ENCODE peak calls at places on chromosomes 7 and 10, in five cellular contexts. One of them, this sample, is unnamed.

GRCh38 chr7:106345421-106346166 is 60.8 kb upstream of the NAMPT start:
- DNase-seq in pancreas: no peak
- DNase-seq in esophagus squamous epithelium: no peak
- DNase-seq in PC-9: no peak
- DNase-seq in GM23338: no peak
- DNase-seq in this sample: no peak

GRCh38 chr7:127620406-127621233 is 2.7 kb upstream of the PAX4 start:
- DNase-seq in GM23338: peak; percentile 80
- DNase-seq in pancreas: no peak
- DNase-seq in esophagus squamous epithelium: no peak
- DNase-seq in PC-9: no peak
- DNase-seq in this sample: no peak

GRCh38 chr7:143248781-143249354 is 14.4 kb upstream of the GSTK1 start:
- DNase-seq in GM23338: no peak
- DNase-seq in pancreas: no peak
- DNase-seq in PC-9: peak; percentile 91
- DNase-seq in esophagus squamous epithelium: no peak
- DNase-seq in this sample: no peak

GRCh38 chr10:117136391-117136975 is 1.6 kb downstream of the VAX1 start:
- DNase-seq in esophagus squamous epithelium: no peak
- DNase-seq in GM23338: peak; percentile 36
- DNase-seq in PC-9: no peak
- DNase-seq in pancreas: no peak
- DNase-seq in this sample: no peak

GRCh38 chr10:117005454-117006055 is 568 bp upstream of the SHTN1 start:
- DNase-seq in esophagus squamous epithelium: no peak
- DNase-seq in GM23338: peak; percentile 77
- DNase-seq in PC-9: peak; percentile 24
- DNase-seq in pancreas: no peak
- DNase-seq in this sample: no peak

GRCh38 chr7:28296571-28297483 is 115.5 kb upstream of the CREB5 start:
- DNase-seq in pancreas: no peak
- DNase-seq in esophagus squamous epithelium: no peak
- DNase-seq in GM23338: peak; percentile 88
- DNase-seq in PC-9: peak; percentile 6
- DNase-seq in this sample: no peak

GRCh38 chr7:18638594-18639452 is 143.3 kb downstream of the HDAC9 start:
- DNase-seq in GM23338: no peak
- DNase-seq in pancreas: no peak
- DNase-seq in esophagus squamous epithelium: no peak
- DNase-seq in PC-9: no peak
- DNase-seq in this sample: no peak

GRCh38 chr10:22294694-22295093 is 21.5 kb upstream of the COMMD3 start:
- DNase-seq in esophagus squamous epithelium: no peak
- DNase-seq in GM23338: no peak
- DNase-seq in PC-9: no peak
- DNase-seq in pancreas: no peak
- DNase-seq in this sample: no peak

GRCh38 chr7:151008511-151009323 is 15.6 kb downstream of the ATG9B start:
- DNase-seq in GM23338: peak; percentile 91
- DNase-seq in PC-9: no peak
- DNase-seq in pancreas: peak; percentile 75
- DNase-seq in esophagus squamous epithelium: no peak
- DNase-seq in this sample: peak; percentile 71

GRCh38 chr7:44565097-44565794 is 8.5 kb downstream of the DDX56 start:
- DNase-seq in GM23338: peak; percentile 76
- DNase-seq in esophagus squamous epithelium: no peak
- DNase-seq in pancreas: peak; percentile 78
- DNase-seq in PC-9: peak; percentile 78
- DNase-seq in this sample: peak; percentile 87

GRCh38 chr10:119103687-119104652 is at the start of gene DENND10:
- DNase-seq in esophagus squamous epithelium: peak; percentile 52
- DNase-seq in pancreas: peak; percentile 78
- DNase-seq in GM23338: peak; percentile 85
- DNase-seq in PC-9: peak; percentile 56
- DNase-seq in this sample: peak; percentile 82

GRCh38 chr7:53661645-53662217 is 626.3 kb downstream of the POM121L12 start:
- DNase-seq in PC-9: no peak
- DNase-seq in GM23338: no peak
- DNase-seq in esophagus squamous epithelium: no peak
- DNase-seq in pancreas: no peak
- DNase-seq in this sample: no peak

GRCh38 chr7:118053353-118053752 is 130.6 kb upstream of the LSM8 start:
- DNase-seq in PC-9: no peak
- DNase-seq in pancreas: no peak
- DNase-seq in GM23338: no peak
- DNase-seq in esophagus squamous epithelium: no peak
- DNase-seq in this sample: no peak

GRCh38 chr7:151382079-151382885 is 27.6 kb downstream of the WDR86 start:
- DNase-seq in GM23338: peak; percentile 56
- DNase-seq in pancreas: no peak
- DNase-seq in PC-9: no peak
- DNase-seq in esophagus squamous epithelium: no peak
- DNase-seq in this sample: no peak

GRCh38 chr7:83546586-83546985 is 102.4 kb downstream of the SEMA3E start:
- DNase-seq in pancreas: no peak
- DNase-seq in PC-9: no peak
- DNase-seq in esophagus squamous epithelium: no peak
- DNase-seq in GM23338: no peak
- DNase-seq in this sample: no peak

GRCh38 chr10:46048152-46048551 is 2.1 kb upstream of the MSMB start:
- DNase-seq in esophagus squamous epithelium: no peak
- DNase-seq in GM23338: peak; percentile 10
- DNase-seq in pancreas: no peak
- DNase-seq in PC-9: peak; percentile 35
- DNase-seq in this sample: no peak

GRCh38 chr10:13915710-13916109 is 328.9 kb downstream of the PRPF18 start:
- DNase-seq in esophagus squamous epithelium: no peak
- DNase-seq in GM23338: no peak
- DNase-seq in PC-9: no peak
- DNase-seq in pancreas: peak; percentile 29
- DNase-seq in this sample: no peak

GRCh38 chr10:7561216-7561893 is 105.4 kb downstream of the ITIH5 start:
- DNase-seq in pancreas: peak; percentile 68
- DNase-seq in esophagus squamous epithelium: no peak
- DNase-seq in GM23338: peak; percentile 34
- DNase-seq in PC-9: no peak
- DNase-seq in this sample: peak; percentile 84

GRCh38 chr7:83824214-83824613 is 175.3 kb upstream of the SEMA3E start:
- DNase-seq in pancreas: no peak
- DNase-seq in PC-9: no peak
- DNase-seq in esophagus squamous epithelium: no peak
- DNase-seq in GM23338: no peak
- DNase-seq in this sample: no peak

GRCh38 chr7:97107192-97107800 is 10.2 kb upstream of the SDHAF3 start:
- DNase-seq in PC-9: no peak
- DNase-seq in GM23338: no peak
- DNase-seq in pancreas: no peak
- DNase-seq in esophagus squamous epithelium: no peak
- DNase-seq in this sample: no peak

GRCh38 chr10:17882557-17882956 is 69.2 kb upstream of the SLC39A12 start:
- DNase-seq in pancreas: no peak
- DNase-seq in esophagus squamous epithelium: no peak
- DNase-seq in PC-9: no peak
- DNase-seq in GM23338: no peak
- DNase-seq in this sample: no peak

GRCh38 chr10:102231357-102232318 is 5.5 kb downstream of the ELOVL3 start:
- DNase-seq in GM23338: peak; percentile 85
- DNase-seq in PC-9: peak; percentile 61
- DNase-seq in esophagus squamous epithelium: no peak
- DNase-seq in pancreas: peak; percentile 57
- DNase-seq in this sample: peak; percentile 53

GRCh38 chr10:796233-796632 is 106.8 kb upstream of the DIP2C start:
- DNase-seq in esophagus squamous epithelium: no peak
- DNase-seq in PC-9: no peak
- DNase-seq in pancreas: no peak
- DNase-seq in GM23338: no peak
- DNase-seq in this sample: no peak

GRCh38 chr10:84395581-84395980 is 67.2 kb downstream of the CCSER2 start:
- DNase-seq in pancreas: no peak
- DNase-seq in esophagus squamous epithelium: no peak
- DNase-seq in PC-9: no peak
- DNase-seq in GM23338: no peak
- DNase-seq in this sample: no peak

GRCh38 chr10:84076540-84077195 is 62.6 kb upstream of the GHITM start:
- DNase-seq in PC-9: no peak
- DNase-seq in pancreas: no peak
- DNase-seq in esophagus squamous epithelium: no peak
- DNase-seq in GM23338: peak; percentile 68
- DNase-seq in this sample: no peak

GRCh38 chr10:133062085-133062484 is 25.6 kb upstream of the ADGRA1 start:
- DNase-seq in esophagus squamous epithelium: no peak
- DNase-seq in pancreas: no peak
- DNase-seq in PC-9: no peak
- DNase-seq in GM23338: no peak
- DNase-seq in this sample: no peak

GRCh38 chr7:93551063-93551895 is 23.2 kb downstream of the CALCR start:
- DNase-seq in PC-9: peak; percentile 6
- DNase-seq in esophagus squamous epithelium: no peak
- DNase-seq in pancreas: no peak
- DNase-seq in GM23338: peak; percentile 92
- DNase-seq in this sample: no peak

GRCh38 chr7:42344168-42344755 is 107.3 kb upstream of the GLI3 start:
- DNase-seq in pancreas: no peak
- DNase-seq in PC-9: no peak
- DNase-seq in GM23338: no peak
- DNase-seq in esophagus squamous epithelium: no peak
- DNase-seq in this sample: no peak

GRCh38 chr10:95653895-95654294 is 2.6 kb downstream of the ALDH18A1 start:
- DNase-seq in pancreas: no peak
- DNase-seq in esophagus squamous epithelium: no peak
- DNase-seq in GM23338: no peak
- DNase-seq in PC-9: no peak
- DNase-seq in this sample: no peak

GRCh38 chr7:144834516-144835165 is 1.2 kb downstream of the TPK1 start:
- DNase-seq in PC-9: no peak
- DNase-seq in pancreas: no peak
- DNase-seq in GM23338: peak; percentile 21
- DNase-seq in esophagus squamous epithelium: no peak
- DNase-seq in this sample: no peak

GRCh38 chr10:25824050-25824449 is 110.0 kb upstream of the MYO3A start:
- DNase-seq in GM23338: peak; percentile 41
- DNase-seq in esophagus squamous epithelium: no peak
- DNase-seq in PC-9: no peak
- DNase-seq in pancreas: no peak
- DNase-seq in this sample: no peak

GRCh38 chr10:23517155-23517554 is 78.3 kb downstream of the OTUD1 start:
- DNase-seq in GM23338: no peak
- DNase-seq in PC-9: no peak
- DNase-seq in esophagus squamous epithelium: no peak
- DNase-seq in pancreas: no peak
- DNase-seq in this sample: no peak

GRCh38 chr7:68074242-68074641 is 1077.6 kb downstream of the TYW1 start:
- DNase-seq in PC-9: no peak
- DNase-seq in esophagus squamous epithelium: no peak
- DNase-seq in pancreas: no peak
- DNase-seq in GM23338: no peak
- DNase-seq in this sample: no peak

GRCh38 chr7:47516386-47516785 is 65.5 kb downstream of the TNS3 start:
- DNase-seq in esophagus squamous epithelium: no peak
- DNase-seq in GM23338: no peak
- DNase-seq in PC-9: no peak
- DNase-seq in pancreas: no peak
- DNase-seq in this sample: no peak
- H3K36me3 ChIP-seq in esophagus squamous epithelium: no peaks in the 10 kb centered on the region
- H3K36me3 ChIP-seq in GM23338: peaks cover 4% of the 10 kb centered on the region
- H3K36me3 ChIP-seq in PC-9: peaks cover 59% of the 10 kb centered on the region
- H3K36me3 ChIP-seq in pancreas: no peaks in the 10 kb centered on the region
- H3K36me3 ChIP-seq in this sample: no peaks in the 10 kb centered on the region

GRCh38 chr10:74111799-74112198 is 38.8 kb downstream of the AP3M1 start:
- DNase-seq in PC-9: no peak
- DNase-seq in GM23338: no peak
- DNase-seq in pancreas: no peak
- DNase-seq in esophagus squamous epithelium: no peak
- DNase-seq in this sample: no peak

GRCh38 chr10:74109452-74109851 is 41.2 kb downstream of the AP3M1 start:
- DNase-seq in pancreas: no peak
- DNase-seq in GM23338: no peak
- DNase-seq in PC-9: no peak
- DNase-seq in esophagus squamous epithelium: no peak
- DNase-seq in this sample: no peak

GRCh38 chr10:74114041-74114448 is 36.6 kb downstream of the AP3M1 start:
- DNase-seq in pancreas: no peak
- DNase-seq in GM23338: no peak
- DNase-seq in esophagus squamous epithelium: no peak
- DNase-seq in PC-9: no peak
- DNase-seq in this sample: no peak

GRCh38 chr10:74117738-74118137 is 32.9 kb downstream of the AP3M1 start:
- DNase-seq in pancreas: no peak
- DNase-seq in GM23338: no peak
- DNase-seq in PC-9: no peak
- DNase-seq in esophagus squamous epithelium: no peak
- DNase-seq in this sample: no peak

GRCh38 chr10:74113546-74113945 is 37.1 kb downstream of the AP3M1 start:
- DNase-seq in esophagus squamous epithelium: no peak
- DNase-seq in pancreas: no peak
- DNase-seq in PC-9: no peak
- DNase-seq in GM23338: no peak
- DNase-seq in this sample: no peak
- H3K36me3 ChIP-seq in esophagus squamous epithelium: peaks cover 99% of the 10 kb centered on the region
- H3K36me3 ChIP-seq in pancreas: peaks cover 13% of the 10 kb centered on the region
- H3K36me3 ChIP-seq in PC-9: peaks cover 46% of the 10 kb centered on the region
- H3K36me3 ChIP-seq in GM23338: peaks cover 73% of the 10 kb centered on the region
- H3K36me3 ChIP-seq in this sample: peaks cover 100% of the 10 kb centered on the region

DNA sequence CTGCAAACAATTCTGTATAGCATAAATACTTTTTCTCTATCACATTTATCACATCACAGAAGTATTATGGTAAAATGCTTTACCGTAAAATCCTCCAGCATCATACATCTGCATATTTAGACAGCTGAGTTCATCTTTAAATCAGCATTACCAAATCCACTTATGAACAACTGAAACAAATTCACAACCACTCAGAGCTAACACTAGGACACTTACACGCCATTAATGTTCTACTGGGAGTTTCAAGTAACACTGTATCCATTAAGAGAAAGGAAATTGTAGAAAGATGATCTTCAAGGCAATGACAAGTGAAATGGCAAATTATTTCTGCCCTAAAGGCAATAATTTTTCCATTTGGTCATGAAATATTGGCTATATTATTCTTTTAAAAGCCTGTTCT is 105.7 kb upstream of the DKK1 start:
- DNase-seq in pancreas: no peak
- DNase-seq in PC-9: no peak
- DNase-seq in GM23338: no peak
- DNase-seq in esophagus squamous epithelium: no peak
- DNase-seq in this sample: no peak
- H3K36me3 ChIP-seq in pancreas: no peaks in the 10 kb centered on the region
- H3K36me3 ChIP-seq in PC-9: no peaks in the 10 kb centered on the region
- H3K36me3 ChIP-seq in GM23338: no peaks in the 10 kb centered on the region
- H3K36me3 ChIP-seq in esophagus squamous epithelium: no peaks in the 10 kb centered on the region
- H3K36me3 ChIP-seq in this sample: no peaks in the 10 kb centered on the region

DNA sequence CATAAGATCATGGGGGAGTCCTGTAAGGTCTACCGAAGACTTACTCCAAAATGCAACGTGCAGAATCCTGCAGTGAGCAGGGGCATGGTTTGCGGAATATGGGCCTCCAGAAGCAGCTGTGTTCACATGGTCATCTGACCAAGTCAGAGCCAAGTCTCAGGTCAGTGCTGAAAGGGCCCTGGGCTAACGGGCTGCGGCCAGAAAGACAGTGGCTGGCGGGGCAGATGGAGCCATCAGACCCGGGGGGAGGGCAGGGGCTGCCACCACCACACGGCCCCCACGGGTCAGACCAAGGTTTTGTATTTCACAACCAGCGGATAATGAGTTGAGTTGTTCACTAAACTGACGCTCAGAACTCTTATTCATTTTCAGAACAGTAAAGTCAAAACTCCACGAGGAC is 522.3 kb downstream of the PTPRN2 start:
- DNase-seq in esophagus squamous epithelium: no peak
- DNase-seq in PC-9: no peak
- DNase-seq in pancreas: no peak
- DNase-seq in GM23338: no peak
- DNase-seq in this sample: no peak
- H3K36me3 ChIP-seq in esophagus squamous epithelium: no peaks in the 10 kb centered on the region
- H3K36me3 ChIP-seq in PC-9: no peaks in the 10 kb centered on the region
- H3K36me3 ChIP-seq in pancreas: no peaks in the 10 kb centered on the region
- H3K36me3 ChIP-seq in GM23338: no peaks in the 10 kb centered on the region
- H3K36me3 ChIP-seq in this sample: no peaks in the 10 kb centered on the region

This sample was measured in psoas muscle.